ENCODE peak calls at places on chromosomes 1 and 21, in nine cellular contexts. G is cardiac muscle cell; E is brain microvascular endothelial cell; O is pancreas; Y is OCI-LY7; R is CD8-positive, alpha-beta T cell; W is left ventricle myocardium inferior; P is tibial artery; U is astrocyte of the cerebellum. K is an unnamed sample.
A peak's percentile ranks its signal among the peaks of the same experiment; 100 is the strongest.

GRCh38 chr1:40394456-40395172 is 21.1 kb downstream of the SMAP2 start:
- DNase-seq in G (no peak), O (no peak), U (no peak), P (no peak), R (no peak), W (no peak), E (peak; percentile 51), Y (no peak), K (no peak)

GRCh38 chr1:43481481-43481880 is 27.8 kb upstream of the HYI start:
- DNase-seq in U (no peak), O (no peak), W (no peak), G (no peak), Y (no peak), E (no peak), R (no peak), P (no peak), K (no peak)

GRCh38 chr1:223825767-223826461 is 19.8 kb downstream of the TP53BP2 start:
- DNase-seq in W (no peak), P (no peak), U (no peak), R (no peak), E (no peak), G (no peak), Y (no peak), O (no peak), K (no peak)

GRCh38 chr1:231584117-231584516 is 42.5 kb upstream of the DISC1 start:
- DNase-seq in W (no peak), P (no peak), U (peak; percentile 20), O (no peak), E (peak; percentile 85), G (no peak), Y (peak; percentile 34), R (no peak), K (no peak)

GRCh38 chr1:235823684-235824083 is 43.0 kb downstream of the LYST start:
- DNase-seq in E (no peak), Y (no peak), W (no peak), O (no peak), G (no peak), U (no peak), R (no peak), P (no peak), K (no peak)

GRCh38 chr1:37055631-37056030 is 21.3 kb upstream of the GRIK3 start:
- DNase-seq in G (no peak), E (no peak), R (no peak), W (no peak), P (no peak), O (no peak), Y (no peak), U (no peak), K (no peak)

GRCh38 chr1:37035828-37036666 is 1.7 kb upstream of the GRIK3 start:
- DNase-seq in G (peak; percentile 43), Y (peak; percentile 16), O (no peak), R (no peak), W (no peak), U (no peak), P (no peak), E (no peak), K (no peak)

GRCh38 chr1:220497220-220497756 is 30.6 kb upstream of the MARK1 start:
- DNase-seq in W (no peak), G (no peak), E (no peak), U (no peak), P (no peak), Y (no peak), R (no peak), O (no peak), K (no peak)

GRCh38 chr21:46322351-46323226 is 1.1 kb downstream of the C21orf58 start:
- DNase-seq in R (no peak), G (peak; percentile 21), O (no peak), P (no peak), W (no peak), E (peak; percentile 42), U (no peak), Y (peak; percentile 46), K (no peak)

GRCh38 chr1:165823552-165824268 is 3.7 kb upstream of the UCK2 start:
- DNase-seq in O (no peak), E (no peak), R (no peak), U (no peak), G (no peak), P (no peak), W (no peak), Y (no peak), K (no peak)

GRCh38 chr1:87418048-87418447 is 89.4 kb downstream of the LMO4 start:
- DNase-seq in G (no peak), W (no peak), U (no peak), E (no peak), O (no peak), P (no peak), R (no peak), Y (no peak), K (no peak)

GRCh38 chr1:192539450-192540132 is 36.0 kb upstream of the RGS1 start:
- DNase-seq in G (peak; percentile 17), W (no peak), E (peak; percentile 93), P (no peak), U (peak; percentile 99), Y (no peak), R (no peak), O (no peak), K (no peak)

GRCh38 chr1:168623003-168623828 is 46.8 kb downstream of the XCL1 start:
- DNase-seq in O (no peak), P (peak; percentile 55), E (peak; percentile 93), W (no peak), Y (no peak), G (no peak), R (no peak), U (peak; percentile 41), K (no peak)

GRCh38 chr1:52551476-52552235 is 1.2 kb downstream of the TUT4 start:
- DNase-seq in E (peak; percentile 43), R (peak; percentile 29), Y (peak; percentile 43), G (peak; percentile 16), U (no peak), W (no peak), P (no peak), O (no peak), K (no peak)

GRCh38 chr1:211635602-211636205 is 39.7 kb downstream of the NEK2 start:
- DNase-seq in O (no peak), E (no peak), G (no peak), R (no peak), Y (no peak), P (no peak), U (no peak), W (no peak), K (no peak)

DNA sequence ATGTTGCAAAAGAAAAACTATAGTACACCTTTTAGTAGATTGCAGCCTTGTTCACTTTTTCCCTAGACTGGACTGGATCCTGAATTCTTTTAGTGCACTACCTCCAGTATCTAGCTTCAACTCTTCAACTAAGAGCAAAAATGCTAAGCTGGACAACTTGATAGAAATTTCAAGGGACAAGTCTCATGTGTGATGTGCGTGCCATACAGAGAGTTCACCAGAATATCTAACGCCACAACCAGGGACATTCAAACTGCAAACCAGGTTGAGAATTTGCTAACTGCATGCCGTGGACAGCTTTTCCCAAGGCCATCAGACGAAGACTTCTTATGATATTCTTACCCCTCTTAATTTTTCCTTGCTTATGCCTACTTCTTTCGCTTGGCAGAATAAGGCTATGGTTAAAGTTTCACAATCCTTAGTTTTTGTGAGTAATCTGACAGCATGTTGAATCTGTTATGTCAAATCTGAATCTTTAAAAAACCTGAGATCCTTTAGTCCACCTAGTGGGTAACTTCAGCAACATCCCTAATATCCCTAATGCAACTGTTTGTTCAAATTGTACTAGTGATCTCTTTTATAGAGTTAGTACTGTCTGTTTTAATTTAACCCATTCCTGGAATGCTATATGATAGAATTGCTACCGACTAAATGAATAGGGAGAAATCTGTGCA is 66.4 kb downstream of the DDAH1 start:
- DNase-seq in U (peak; percentile 36), E (peak; percentile 23), P (no peak), W (no peak), Y (no peak), R (no peak), G (no peak), O (no peak), K (no peak)
- TF ChIP-seq CTCF in U (peak; percentile 35), E (peak; percentile 35), P (peak; percentile 46), W (peak; percentile 59), Y (peak; percentile 26), R (no peak), G (peak; percentile 50), O (peak; percentile 10), K (no peak)

DNA sequence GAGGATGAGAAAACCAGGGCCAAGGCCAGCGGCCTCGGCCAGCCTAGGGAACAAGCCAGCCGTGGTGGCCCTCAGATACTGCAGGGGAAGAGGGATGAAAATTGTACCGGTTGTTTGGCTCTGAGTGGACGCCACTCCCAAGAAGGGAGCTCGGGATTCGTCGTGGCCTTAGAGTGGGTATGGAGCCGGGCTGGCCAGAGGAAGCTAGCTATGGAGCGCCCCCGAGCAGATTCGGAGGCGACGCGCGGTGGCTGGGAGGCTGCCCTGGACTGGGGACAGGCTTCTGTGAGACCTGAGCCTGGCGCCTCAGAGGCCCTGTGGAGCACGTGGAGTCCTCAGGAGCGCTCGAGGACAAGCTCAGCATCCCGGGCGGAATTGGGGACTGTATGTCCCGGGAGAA is 2.7 kb downstream of the PRRX1 start:
- DNase-seq in P (no peak), R (no peak), E (peak; percentile 11), Y (no peak), G (no peak), O (no peak), U (no peak), W (no peak), K (no peak)
- H3K4me3 ChIP-seq in P (peak overlapping the region; percentile 90), R (no peak overlapping the region), E (peak overlapping the region; percentile 92), Y (no peak overlapping the region), G (no peak overlapping the region), O (no peak overlapping the region), U (peak overlapping the region; percentile 85), W (peak overlapping the region; percentile 82), K (no peak overlapping the region)

GRCh38 chr1:93735722-93736121 is 54.1 kb upstream of the BCAR3 start:
- DNase-seq in E (peak; percentile 84), P (no peak), U (peak; percentile 64), R (no peak), Y (no peak), G (no peak), W (no peak), O (no peak), K (no peak)
- TF ChIP-seq CTCF in E (peak; percentile 74), P (no peak), U (peak; percentile 49), R (no peak), Y (no peak), G (peak; percentile 30), W (no peak), O (no peak), K (no peak)

GRCh38 chr1:23169219-23169575 is 541 bp upstream of the LUZP1 start:
- DNase-seq in O (no peak), P (no peak), Y (no peak), G (no peak), U (no peak), W (no peak), R (no peak), E (no peak), K (no peak)

GRCh38 chr1:23171181-23171755 is 2.6 kb upstream of the LUZP1 start:
- DNase-seq in G (no peak), O (no peak), U (no peak), R (no peak), W (no peak), Y (no peak), P (no peak), E (no peak), K (no peak)

GRCh38 chr1:23168462-23169218 is at the start of gene LUZP1:
- DNase-seq in G (peak; percentile 94), O (peak; percentile 88), P (peak; percentile 87), Y (peak; percentile 85), W (peak; percentile 90), U (peak; percentile 72), E (peak; percentile 71), R (peak; percentile 86), K (no peak)

GRCh38 chr1:23168079-23168461 is 586 bp downstream of the LUZP1 start:
- DNase-seq in R (peak; percentile 7), U (no peak), P (no peak), O (peak; percentile 26), G (peak; percentile 83), Y (peak; percentile 57), E (no peak), W (peak; percentile 41), K (no peak)

GRCh38 chr1:23169727-23170335 is 1.2 kb upstream of the LUZP1 start:
- DNase-seq in P (peak; percentile 77), O (no peak), U (no peak), W (peak; percentile 64), E (peak; percentile 63), G (no peak), R (no peak), Y (peak; percentile 44), K (no peak)
- H3K4me3 ChIP-seq in P (peak overlapping the region; percentile 94), O (no peak overlapping the region), U (no peak overlapping the region), W (peak overlapping the region; percentile 96), E (no peak overlapping the region), G (no peak overlapping the region), R (no peak overlapping the region), Y (no peak overlapping the region), K (no peak overlapping the region)

K was measured in GM12864.